ENCODE peak calls at places on chromosomes 7 and 10, in nine cellular contexts. L is left ventricle myocardium inferior, D is uterus, E is GM10248, X is GM23338, S is HCT116, H is osteoblast, M is prostate gland, A is bronchial epithelial cell. B is an unnamed sample.

GRCh38 chr10:13485623-13486022 is 43.2 kb downstream of the BEND7 start:
- DNase-seq in L (no peak), D (no peak), E (no peak), X (no peak), S (no peak), H (no peak), M (no peak), A (no peak), B (no peak)

GRCh38 chr10:124007773-124008145 is 85.6 kb downstream of the CHST15 start:
- DNase-seq in L (no peak), D (no peak), E (no peak), X (no peak), S (no peak), H (peak), M (no peak), A (no peak), B (no peak)

GRCh38 chr7:132881317-132881716 is 200.6 kb downstream of the CHCHD3 start:
- DNase-seq in L (no peak), D (no peak), E (no peak), X (no peak), S (no peak), H (no peak), M (no peak), A (no peak), B (no peak)

GRCh38 chr10:23310443-23310842 is 34.2 kb downstream of the C10orf67 start:
- DNase-seq in L (no peak), D (no peak), E (no peak), X (no peak), S (no peak), H (peak), M (no peak), A (no peak), B (no peak)

GRCh38 chr7:390761-391410 is 100.9 kb downstream of the FOXL3 start:
- DNase-seq in L (peak), D (peak), E (no peak), X (no peak), S (no peak), H (peak), M (no peak), A (no peak), B (no peak)

GRCh38 chr10:42932735-42933453 is 144.0 kb upstream of the RET start:
- DNase-seq in L (no peak), D (no peak), E (no peak), X (peak), S (no peak), H (peak), M (no peak), A (no peak), B (no peak)

GRCh38 chr7:92749327-92749730 is 87.0 kb downstream of the CDK6 start:
- DNase-seq in L (no peak), D (no peak), E (no peak), X (no peak), S (no peak), H (no peak), M (no peak), A (no peak), B (no peak)

GRCh38 chr7:2043316-2044039 is 189.3 kb downstream of the MAD1L1 start:
- DNase-seq in L (peak), D (no peak), E (no peak), X (no peak), S (no peak), H (peak), M (no peak), A (no peak), B (no peak)

GRCh38 chr10:113301342-113301984 is 251.4 kb upstream of the HABP2 start:
- DNase-seq in L (no peak), D (no peak), E (no peak), X (peak), S (no peak), H (no peak), M (no peak), A (no peak), B (no peak)

GRCh38 chr10:121332829-121333765 is 265.1 kb downstream of the FGFR2 start:
- DNase-seq in L (no peak), D (no peak), E (no peak), X (no peak), S (no peak), H (no peak), M (peak), A (peak), B (no peak)

GRCh38 chr10:15817407-15818046 is 42.8 kb downstream of the MINDY3 start:
- DNase-seq in L (no peak), D (no peak), E (no peak), X (no peak), S (no peak), H (no peak), M (no peak), A (no peak), B (no peak)

GRCh38 chr7:38189256-38189938 is 11.4 kb downstream of the STARD3NL start:
- DNase-seq in L (no peak), D (no peak), E (no peak), X (no peak), S (no peak), H (no peak), M (no peak), A (peak), B (no peak)

GRCh38 chr10:35449944-35450343 is 113.6 kb downstream of the CCNY start:
- DNase-seq in L (no peak), D (no peak), E (no peak), X (no peak), S (no peak), H (no peak), M (no peak), A (no peak), B (no peak)

GRCh38 chr10:271201-271600 is 135.9 kb downstream of the ZMYND11 start:
- DNase-seq in L (no peak), D (no peak), E (no peak), X (no peak), S (no peak), H (no peak), M (no peak), A (no peak), B (no peak)

GRCh38 chr10:121708921-121709625 is 110.8 kb upstream of the FGFR2 start:
- DNase-seq in L (no peak), D (no peak), E (no peak), X (peak), S (no peak), H (no peak), M (no peak), A (no peak), B (no peak)

GRCh38 chr7:26515462-26515861 is 223.8 kb downstream of the SNX10 start:
- DNase-seq in L (no peak), D (peak), E (no peak), X (no peak), S (peak), H (no peak), M (peak), A (no peak), B (no peak)

GRCh38 chr10:75664968-75665367 is 233.5 kb downstream of the LRMDA start:
- DNase-seq in L (no peak), D (no peak), E (no peak), X (no peak), S (no peak), H (no peak), M (no peak), A (no peak), B (no peak)

GRCh38 chr10:5575482-5576153 is 50.9 kb downstream of the CALML3 start:
- DNase-seq in L (no peak), D (no peak), E (no peak), X (no peak), S (no peak), H (peak), M (no peak), A (no peak), B (peak)

GRCh38 chr10:90424730-90425129 is 433.1 kb downstream of the HTR7 start:
- DNase-seq in L (no peak), D (no peak), E (no peak), X (no peak), S (no peak), H (peak), M (no peak), A (no peak), B (peak)

GRCh38 chr7:75623390-75624133 is 115.2 kb downstream of the HIP1 start:
- DNase-seq in L (no peak), D (no peak), E (no peak), X (peak), S (no peak), H (peak), M (no peak), A (no peak), B (no peak)

GRCh38 chr7:30988346-30989005 is 24.7 kb downstream of the GHRHR start:
- DNase-seq in L (peak), D (peak), E (no peak), X (peak), S (no peak), H (peak), M (no peak), A (no peak), B (no peak)

GRCh38 chr10:33315891-33316290 is 18.6 kb downstream of the NRP1 start:
- DNase-seq in L (no peak), D (no peak), E (no peak), X (no peak), S (no peak), H (no peak), M (no peak), A (no peak), B (no peak)

GRCh38 chr10:102507521-102507920 is 3.7 kb downstream of the SUFU start:
- DNase-seq in L (no peak), D (no peak), E (no peak), X (no peak), S (no peak), H (no peak), M (peak), A (no peak), B (no peak)

GRCh38 chr7:42074079-42074478 is 162.9 kb downstream of the GLI3 start:
- DNase-seq in L (no peak), D (no peak), E (no peak), X (no peak), S (no peak), H (no peak), M (no peak), A (no peak), B (no peak)

GRCh38 chr7:42069625-42070024 is 167.4 kb downstream of the GLI3 start:
- DNase-seq in L (no peak), D (no peak), E (no peak), X (no peak), S (no peak), H (no peak), M (no peak), A (no peak), B (no peak)

GRCh38 chr7:42070068-42070467 is 166.9 kb downstream of the GLI3 start:
- DNase-seq in L (no peak), D (no peak), E (no peak), X (no peak), S (no peak), H (no peak), M (no peak), A (peak), B (peak)

GRCh38 chr7:42068554-42069280 is 168.3 kb downstream of the GLI3 start:
- DNase-seq in L (no peak), D (no peak), E (no peak), X (peak), S (no peak), H (no peak), M (no peak), A (no peak), B (no peak)

DNA sequence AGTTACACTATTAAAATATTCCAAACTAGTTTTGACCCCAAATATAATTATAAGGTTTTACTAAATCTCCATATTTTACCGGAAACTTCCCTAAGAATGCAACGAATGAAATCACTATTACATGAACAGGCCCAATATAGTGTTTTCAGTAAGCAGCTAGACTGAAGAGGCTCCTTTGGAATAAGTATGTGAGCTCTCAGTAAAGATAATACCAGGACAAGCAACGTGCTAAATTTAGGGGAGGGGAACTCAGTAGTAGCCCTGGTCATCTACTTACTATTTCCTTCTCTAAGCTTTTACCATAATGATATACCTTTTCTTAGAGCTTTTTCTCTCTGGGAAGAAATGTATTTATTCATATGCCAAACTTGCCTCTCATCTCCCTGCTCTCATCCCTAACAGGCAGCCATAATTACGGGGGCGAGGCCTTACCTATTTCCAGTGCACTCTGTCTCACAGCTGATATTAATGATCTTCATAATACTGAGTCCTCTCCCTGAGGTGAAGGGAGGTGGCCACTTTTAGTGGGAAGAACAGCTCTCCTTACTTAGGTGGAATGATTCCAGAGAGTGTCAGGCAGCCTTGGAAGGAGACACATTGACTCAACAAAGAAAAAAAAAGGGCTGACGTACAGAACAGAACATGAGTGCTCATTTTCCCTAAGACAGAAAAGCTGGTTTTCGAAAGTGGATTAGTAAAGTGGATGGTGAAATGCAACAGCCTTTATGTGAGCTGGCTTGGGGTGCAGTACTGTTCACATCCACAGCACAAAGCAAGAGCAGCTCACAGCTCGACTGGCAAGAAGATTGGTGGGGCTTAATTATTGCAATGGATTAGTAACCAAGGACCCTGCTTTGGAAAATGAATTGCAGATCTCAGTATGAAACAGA is 165.4 kb downstream of the GLI3 start:
- DNase-seq in L (no peak), D (no peak), E (no peak), X (peak), S (no peak), H (peak), M (no peak), A (peak), B (no peak)
- TF ChIP-seq CTCF in L (peak), D (no peak), E (no peak), X (no peak), S (no peak), H (peak), M (no peak), A (peak), B (peak)

DNA sequence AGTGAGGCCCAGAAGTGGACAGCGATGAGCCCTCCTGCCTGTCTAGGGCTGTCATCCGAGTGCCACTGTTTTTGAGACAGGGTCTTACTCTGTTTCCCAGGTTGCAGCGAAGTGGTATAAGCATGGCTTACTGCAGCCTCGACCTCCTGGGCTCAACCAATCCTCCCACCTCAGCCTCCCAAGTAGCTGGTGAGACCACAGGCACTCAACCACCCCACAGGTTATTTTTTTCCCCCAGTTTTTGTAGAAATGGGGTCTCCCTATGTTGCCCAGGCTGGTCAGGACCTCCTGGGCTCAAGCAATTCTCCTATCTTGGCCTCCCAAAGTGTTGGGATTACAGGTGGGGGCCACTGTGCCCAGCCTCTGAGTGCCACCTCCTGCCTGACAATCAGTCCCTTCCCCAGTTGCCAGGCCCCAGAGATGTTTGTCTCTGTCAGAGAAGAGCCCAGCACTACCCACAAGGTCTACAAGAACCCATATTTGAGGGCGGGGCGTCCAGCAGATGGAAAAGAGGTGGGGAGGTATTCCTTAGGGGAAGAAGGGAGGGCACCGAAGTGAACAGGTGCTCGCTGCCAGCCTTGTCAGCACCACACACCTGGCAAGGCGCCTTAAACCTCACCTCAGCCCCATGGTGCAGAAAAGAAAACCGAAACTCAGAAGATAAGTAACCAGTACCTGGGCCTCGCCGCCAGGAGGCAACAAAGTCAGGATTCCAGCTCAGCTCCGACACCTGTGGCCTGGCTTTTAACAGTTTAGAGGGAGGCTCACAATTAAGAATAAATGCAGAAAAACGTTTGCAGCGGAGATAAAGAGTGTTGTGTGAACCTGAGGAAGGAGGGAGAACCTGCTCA is 77.4 kb upstream of the ANLN start:
- DNase-seq in L (no peak), D (no peak), E (peak), X (peak), S (no peak), H (no peak), M (peak), A (peak), B (no peak)
- TF ChIP-seq CTCF in L (no peak), D (no peak), E (no peak), X (peak), S (peak), H (no peak), M (no peak), A (peak), B (no peak)

DNA sequence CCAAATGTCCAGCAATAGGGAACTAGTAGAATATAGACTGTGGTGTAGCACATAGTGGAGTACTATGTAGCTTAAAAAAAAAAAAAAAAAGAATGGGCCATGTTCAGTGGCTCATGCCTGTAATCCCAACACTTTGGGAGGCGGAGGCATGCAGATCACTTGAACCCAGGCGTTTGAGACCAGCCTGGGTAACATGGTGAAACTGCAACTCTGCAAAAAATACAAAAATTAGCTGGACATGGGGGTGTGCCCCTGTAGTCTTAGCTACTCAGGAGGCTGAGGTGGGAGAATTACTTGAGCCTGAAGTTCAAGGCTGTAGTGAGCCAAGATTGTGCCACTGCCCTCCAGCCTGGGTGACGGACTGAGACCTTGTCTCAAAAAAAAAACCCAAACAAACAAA is 64.4 kb downstream of the CHN2 start:
- DNase-seq in L (no peak), D (no peak), E (no peak), X (no peak), S (no peak), H (no peak), M (no peak), A (no peak), B (no peak)
- TF ChIP-seq CTCF in L (no peak), D (no peak), E (no peak), X (no peak), S (no peak), H (no peak), M (no peak), A (no peak), B (no peak)

GRCh38 chr7:13878154-13878553 is 111.3 kb downstream of the ETV1 start:
- DNase-seq in L (no peak), D (no peak), E (no peak), X (no peak), S (no peak), H (no peak), M (no peak), A (peak), B (no peak)

GRCh38 chr7:13879143-13879542 is 110.3 kb downstream of the ETV1 start:
- DNase-seq in L (no peak), D (no peak), E (no peak), X (no peak), S (no peak), H (no peak), M (no peak), A (no peak), B (no peak)

GRCh38 chr7:13882051-13882450 is 107.4 kb downstream of the ETV1 start:
- DNase-seq in L (no peak), D (no peak), E (no peak), X (no peak), S (no peak), H (no peak), M (no peak), A (no peak), B (no peak)

GRCh38 chr7:13880789-13881188 is 108.7 kb downstream of the ETV1 start:
- DNase-seq in L (no peak), D (no peak), E (no peak), X (no peak), S (peak), H (no peak), M (no peak), A (peak), B (peak)

GRCh38 chr7:13879994-13880686 is 109.3 kb downstream of the ETV1 start:
- DNase-seq in L (no peak), D (no peak), E (no peak), X (no peak), S (peak), H (peak), M (peak), A (peak), B (peak)
- TF ChIP-seq CTCF in L (no peak), D (no peak), E (no peak), X (no peak), S (no peak), H (no peak), M (no peak), A (no peak), B (no peak)

DNA sequence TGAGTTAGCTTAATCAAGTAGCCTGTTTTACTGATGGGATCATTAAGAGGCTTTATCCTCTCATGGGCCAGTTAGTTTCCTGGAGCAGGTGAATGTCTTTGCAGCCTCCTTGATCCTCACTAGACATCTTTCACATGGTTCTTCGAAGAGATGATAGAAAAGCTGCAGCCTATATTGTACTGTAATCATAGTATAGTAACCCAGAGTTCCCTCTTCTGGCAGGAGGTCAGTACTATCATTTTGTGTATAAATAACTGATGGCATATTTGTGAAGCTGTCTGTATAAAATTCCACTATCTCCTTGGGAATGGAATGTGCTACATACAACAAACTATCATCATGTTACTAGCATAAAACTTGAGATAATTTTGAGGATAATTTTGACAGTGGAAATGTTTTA is 123.8 kb upstream of the PRPS1L1 start:
- DNase-seq in L (no peak), D (no peak), E (no peak), X (no peak), S (no peak), H (no peak), M (no peak), A (no peak), B (no peak)
- TF ChIP-seq CTCF in L (peak), D (no peak), E (no peak), X (no peak), S (no peak), H (peak), M (no peak), A (no peak), B (peak)

B was measured in HFFc6.